ENCODE peak calls at places on chromosomes 6 and 20, in eight cellular contexts. H is choroid plexus epithelial cell; T is keratinocyte; R is astrocyte of the spinal cord; N is HFFc6; K is CD8-positive, alpha-beta T cell; W is Calu3; S is body of pancreas. Z is an unnamed sample.

GRCh38 chr20:56587307-56588108 is 41.6 kb upstream of the TFAP2C start:
- DNase-seq in H (no peak), T (no peak), R (no peak), N (no peak), K (no peak), W (no peak), S (no peak), Z (no peak)

GRCh38 chr6:90472716-90473115 is 114.2 kb downstream of the MAP3K7 start:
- DNase-seq in H (no peak), T (no peak), R (no peak), N (no peak), K (no peak), W (no peak), S (no peak), Z (no peak)

GRCh38 chr6:17589402-17590116 is 10.5 kb upstream of the FAM8A1 start:
- DNase-seq in H (peak), T (peak), R (peak), N (peak), K (no peak), W (peak), S (no peak), Z (no peak)

GRCh38 chr6:116267879-116268588 is 11.7 kb downstream of the TSPYL1 start:
- DNase-seq in H (no peak), T (no peak), R (no peak), N (no peak), K (no peak), W (no peak), S (no peak), Z (no peak)

GRCh38 chr6:159163901-159164370 is 5.3 kb upstream of the FNDC1 start:
- DNase-seq in H (peak), T (no peak), R (peak), N (no peak), K (no peak), W (no peak), S (peak), Z (no peak)

GRCh38 chr6:42250509-42250908 is 32.8 kb upstream of the MRPS10 start:
- DNase-seq in H (no peak), T (no peak), R (no peak), N (no peak), K (no peak), W (no peak), S (no peak), Z (no peak)

GRCh38 chr6:26250806-26251075 is 114.3 kb upstream of the BTN3A2 start:
- DNase-seq in H (peak), T (no peak), R (no peak), N (peak), K (no peak), W (no peak), S (no peak), Z (no peak)

GRCh38 chr6:14722001-14722567 is 523.8 kb upstream of the JARID2 start:
- DNase-seq in H (no peak), T (no peak), R (no peak), N (no peak), K (no peak), W (no peak), S (no peak), Z (no peak)

GRCh38 chr6:2986722-2987196 is 12.9 kb upstream of the NQO2 start:
- DNase-seq in H (peak), T (no peak), R (peak), N (peak), K (no peak), W (no peak), S (no peak), Z (no peak)

GRCh38 chr6:5151955-5152401 is 66.8 kb downstream of the PPP1R3G start:
- DNase-seq in H (peak), T (peak), R (peak), N (peak), K (no peak), W (no peak), S (no peak), Z (no peak)

GRCh38 chr20:31549513-31549880 is 35.3 kb downstream of the HM13 start:
- DNase-seq in H (no peak), T (no peak), R (no peak), N (no peak), K (no peak), W (no peak), S (no peak), Z (no peak)

GRCh38 chr20:18543932-18544331 is 23.3 kb upstream of the SMIM26 start:
- DNase-seq in H (no peak), T (no peak), R (no peak), N (no peak), K (no peak), W (peak), S (peak), Z (no peak)

GRCh38 chr6:33809619-33810018 is 5.8 kb upstream of the MLN start:
- DNase-seq in H (no peak), T (no peak), R (no peak), N (no peak), K (no peak), W (no peak), S (no peak), Z (no peak)

GRCh38 chr6:39184906-39185580 is 44.2 kb downstream of the KCNK5 start:
- DNase-seq in H (no peak), T (no peak), R (no peak), N (no peak), K (no peak), W (peak), S (no peak), Z (no peak)

GRCh38 chr6:26020291-26020982 is 57.8 kb downstream of the TRIM38 start:
- DNase-seq in H (peak), T (no peak), R (peak), N (peak), K (peak), W (peak), S (peak), Z (peak)

GRCh38 chr6:166005846-166006592 is 161.6 kb downstream of the TBXT start:
- DNase-seq in H (peak), T (no peak), R (peak), N (no peak), K (no peak), W (peak), S (peak), Z (peak)

GRCh38 chr20:16001286-16001685 is 572.0 kb downstream of the KIF16B start:
- DNase-seq in H (no peak), T (no peak), R (no peak), N (no peak), K (no peak), W (no peak), S (no peak), Z (no peak)

GRCh38 chr6:24891004-24891403 is 44.8 kb downstream of the RIPOR2 start:
- DNase-seq in H (no peak), T (no peak), R (no peak), N (no peak), K (no peak), W (no peak), S (no peak), Z (no peak)

GRCh38 chr20:56914532-56914931 is 285.4 kb downstream of the TFAP2C start:
- DNase-seq in H (no peak), T (no peak), R (no peak), N (no peak), K (no peak), W (no peak), S (no peak), Z (no peak)

GRCh38 chr20:47320990-47321805 is 35.3 kb downstream of the ZMYND8 start:
- DNase-seq in H (no peak), T (no peak), R (no peak), N (no peak), K (no peak), W (peak), S (peak), Z (no peak)

GRCh38 chr6:7914991-7915789 is 4.6 kb upstream of the TXNDC5 start:
- DNase-seq in H (peak), T (no peak), R (peak), N (no peak), K (no peak), W (no peak), S (peak), Z (no peak)

GRCh38 chr6:46979206-46979605 is 57.5 kb upstream of the ADGRF5 start:
- DNase-seq in H (no peak), T (no peak), R (no peak), N (no peak), K (no peak), W (no peak), S (no peak), Z (no peak)

GRCh38 chr20:45545754-45546453 is 1.3 kb downstream of the EPPIN start:
- DNase-seq in H (peak), T (no peak), R (peak), N (peak), K (no peak), W (no peak), S (no peak), Z (no peak)

GRCh38 chr6:98747960-98748359 is 86.4 kb upstream of the POU3F2 start:
- DNase-seq in H (no peak), T (no peak), R (no peak), N (peak), K (no peak), W (no peak), S (no peak), Z (no peak)

GRCh38 chr6:2124260-2124709 is 121.1 kb downstream of the GMDS start:
- DNase-seq in H (peak), T (no peak), R (no peak), N (no peak), K (no peak), W (no peak), S (no peak), Z (no peak)

GRCh38 chr20:50957276-50957675 is 1.1 kb downstream of the DPM1 start:
- DNase-seq in H (peak), T (no peak), R (no peak), N (no peak), K (no peak), W (no peak), S (no peak), Z (no peak)

GRCh38 chr6:169344651-169345050 is 91.0 kb upstream of the THBS2 start:
- DNase-seq in H (peak), T (no peak), R (peak), N (no peak), K (no peak), W (no peak), S (no peak), Z (no peak)

GRCh38 chr20:1185781-1186334 is 1.1 kb upstream of the TMEM74B start:
- DNase-seq in H (peak), T (no peak), R (peak), N (peak), K (no peak), W (peak), S (peak), Z (peak)

DNA sequence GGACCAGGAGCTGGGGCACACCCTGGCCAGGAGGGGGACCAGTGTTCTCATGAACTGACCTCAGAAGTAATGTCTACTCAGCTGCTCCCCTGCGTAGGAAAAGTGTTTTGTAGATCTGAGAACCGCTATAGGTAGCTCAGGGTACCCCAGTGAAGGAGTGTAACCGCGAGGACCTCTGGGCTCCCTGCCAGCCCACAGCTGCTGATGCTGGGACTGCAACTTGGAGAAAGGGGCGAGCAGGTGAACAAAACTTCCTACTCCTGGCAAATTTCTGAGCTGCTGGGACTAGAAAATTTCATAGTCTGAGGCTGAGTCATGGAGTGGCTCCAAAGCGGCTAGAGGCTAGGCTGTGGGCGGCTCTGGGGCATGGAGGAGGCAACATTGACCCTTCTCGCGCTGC is 51.9 kb downstream of the PYGB start:
- DNase-seq in H (peak), T (no peak), R (peak), N (peak), K (no peak), W (no peak), S (peak), Z (no peak)
- TF ChIP-seq CTCF in H (peak), T (no peak), R (peak), N (peak), K (no peak), W (no peak), S (no peak), Z (no peak)

GRCh38 chr20:49346682-49347081 is 68.8 kb upstream of the ZNFX1 start:
- DNase-seq in H (no peak), T (no peak), R (no peak), N (no peak), K (no peak), W (no peak), S (no peak), Z (no peak)
- TF ChIP-seq CTCF in H (peak), T (no peak), R (no peak), N (peak), K (no peak), W (no peak), S (no peak), Z (no peak)

DNA sequence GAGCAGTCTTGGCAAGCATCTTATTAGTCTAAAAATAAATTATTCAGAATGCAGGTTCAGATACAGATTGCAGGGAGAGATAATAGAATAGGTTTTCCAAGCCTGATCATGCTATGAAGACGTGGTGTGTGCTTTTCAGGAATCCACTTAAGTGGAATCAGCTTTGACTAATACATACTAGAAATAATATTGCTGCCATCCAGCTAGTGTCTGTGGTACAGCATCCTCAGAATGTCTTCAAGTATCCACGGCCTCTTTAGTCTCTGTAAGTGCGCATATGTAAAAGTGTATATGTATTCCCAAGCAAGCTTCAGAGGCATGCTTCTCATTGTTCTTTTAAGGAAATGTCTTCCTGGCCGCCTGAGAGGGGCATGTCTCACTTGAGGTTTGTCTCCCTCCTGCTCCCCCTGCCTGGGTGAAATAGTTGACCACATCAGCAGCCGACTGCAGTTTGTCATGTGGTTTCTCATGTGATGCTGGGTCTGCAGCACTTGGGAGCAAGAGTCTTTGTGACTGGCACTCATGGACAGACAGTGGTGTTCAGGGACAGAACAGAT is 150.9 kb downstream of the PRL start:
- DNase-seq in H (peak), T (no peak), R (peak), N (peak), K (no peak), W (no peak), S (no peak), Z (no peak)
- TF ChIP-seq CTCF in H (peak), T (no peak), R (peak), N (no peak), K (no peak), W (no peak), S (no peak), Z (no peak)

GRCh38 chr20:35742741-35743523 is 872 bp upstream of the RBM39 start:
- DNase-seq in H (peak), T (no peak), R (peak), N (no peak), K (no peak), W (no peak), S (no peak), Z (no peak)
- TF ChIP-seq CTCF in H (no peak), T (no peak), R (no peak), N (peak), K (no peak), W (no peak), S (no peak), Z (peak)

GRCh38 chr20:36217226-36217625 is 19.1 kb upstream of the AAR2 start:
- DNase-seq in H (no peak), T (no peak), R (no peak), N (no peak), K (no peak), W (peak), S (no peak), Z (no peak)

GRCh38 chr20:36215778-36216177 is 20.5 kb upstream of the AAR2 start:
- DNase-seq in H (no peak), T (no peak), R (no peak), N (no peak), K (no peak), W (no peak), S (no peak), Z (no peak)

GRCh38 chr20:36213362-36213761 is 22.9 kb upstream of the AAR2 start:
- DNase-seq in H (no peak), T (no peak), R (no peak), N (no peak), K (no peak), W (no peak), S (no peak), Z (no peak)

GRCh38 chr20:36216314-36217025 is 19.8 kb upstream of the AAR2 start:
- DNase-seq in H (no peak), T (no peak), R (no peak), N (no peak), K (no peak), W (no peak), S (no peak), Z (no peak)

GRCh38 chr20:36214684-36215256 is 21.5 kb upstream of the AAR2 start:
- DNase-seq in H (peak), T (no peak), R (peak), N (peak), K (no peak), W (peak), S (no peak), Z (no peak)
- TF ChIP-seq CTCF in H (peak), T (peak), R (peak), N (peak), K (no peak), W (peak), S (no peak), Z (peak)

Z was measured in neural crest cell.